ENCODE peak calls at places on chromosomes 12 and 14, in seven cellular contexts. Z, P, X, M, Y, V and L are unnamed samples.

GRCh38 chr14:67940894-67941455 is 121.4 kb downstream of the RAD51B start:
- DNase-seq in Z (no peak), P (no peak), X (peak; percentile 59), M (no peak), Y (no peak), V (no peak), L (no peak)

GRCh38 chr12:50842637-50843493 is at the start of gene TMPRSS12:
- DNase-seq in Z (no peak), P (no peak), X (no peak), M (no peak), Y (peak; percentile 56), V (no peak), L (no peak)

GRCh38 chr14:54253195-54253947 is 143.4 kb upstream of the CDKN3 start:
- DNase-seq in Z (no peak), P (no peak), X (peak; percentile 17), M (no peak), Y (no peak), V (no peak), L (peak; percentile 81)

GRCh38 chr14:76117789-76118188 is 33.9 kb upstream of the GPATCH2L start:
- DNase-seq in Z (no peak), P (no peak), X (no peak), M (no peak), Y (no peak), V (no peak), L (no peak)

GRCh38 chr12:26062006-26062405 is 62.8 kb downstream of the BHLHE41 start:
- DNase-seq in Z (no peak), P (no peak), X (no peak), M (no peak), Y (no peak), V (no peak), L (no peak)

GRCh38 chr14:31414190-31414833 is 6.0 kb downstream of the HEATR5A start:
- DNase-seq in Z (no peak), P (no peak), X (no peak), M (no peak), Y (no peak), V (no peak), L (no peak)

GRCh38 chr12:67449591-67450052 is 180.5 kb downstream of the CAND1 start:
- DNase-seq in Z (no peak), P (no peak), X (no peak), M (no peak), Y (no peak), V (peak; percentile 23), L (no peak)

GRCh38 chr12:93569656-93570551 is 2.6 kb upstream of the SOCS2 start:
- DNase-seq in Z (peak; percentile 88), P (peak; percentile 55), X (no peak), M (peak; percentile 61), Y (peak; percentile 91), V (peak; percentile 79), L (no peak)

GRCh38 chr14:75077794-75078193 is 8.4 kb downstream of the ZC2HC1C start:
- DNase-seq in Z (no peak), P (no peak), X (no peak), M (no peak), Y (no peak), V (no peak), L (no peak)

GRCh38 chr14:68986926-68987652 is 8.0 kb upstream of the ACTN1 start:
- DNase-seq in Z (peak; percentile 42), P (no peak), X (no peak), M (no peak), Y (no peak), V (no peak), L (no peak)

GRCh38 chr12:49032679-49033447 is 14.3 kb upstream of the PRKAG1 start:
- DNase-seq in Z (no peak), P (no peak), X (no peak), M (no peak), Y (no peak), V (no peak), L (no peak)

GRCh38 chr14:69093551-69094421 is 59.1 kb downstream of the DCAF5 start:
- DNase-seq in Z (no peak), P (no peak), X (no peak), M (no peak), Y (no peak), V (no peak), L (no peak)

GRCh38 chr12:75444444-75445136 is 36.0 kb upstream of the GLIPR1 start:
- DNase-seq in Z (no peak), P (no peak), X (no peak), M (no peak), Y (no peak), V (no peak), L (no peak)

GRCh38 chr14:90439874-90440442 is 43.1 kb downstream of the CALM1 start:
- DNase-seq in Z (no peak), P (no peak), X (no peak), M (no peak), Y (no peak), V (no peak), L (no peak)

GRCh38 chr12:68591716-68592437 is 18.8 kb upstream of the RAP1B start:
- DNase-seq in Z (no peak), P (no peak), X (no peak), M (peak; percentile 39), Y (no peak), V (peak; percentile 61), L (no peak)

GRCh38 chr14:90460136-90460535 is 63.3 kb downstream of the CALM1 start:
- DNase-seq in Z (no peak), P (no peak), X (no peak), M (no peak), Y (no peak), V (no peak), L (no peak)

GRCh38 chr14:103731481-103731880 is 15.9 kb downstream of the ZFYVE21 start:
- DNase-seq in Z (no peak), P (no peak), X (no peak), M (no peak), Y (no peak), V (no peak), L (no peak)

GRCh38 chr14:20477211-20477876 is 8.1 kb downstream of the PNP start:
- DNase-seq in Z (no peak), P (peak; percentile 11), X (no peak), M (peak; percentile 20), Y (no peak), V (peak; percentile 42), L (no peak)

GRCh38 chr14:61733972-61734371 is 28.2 kb upstream of the SNAPC1 start:
- DNase-seq in Z (no peak), P (no peak), X (no peak), M (no peak), Y (no peak), V (no peak), L (no peak)

GRCh38 chr12:92601680-92602079 is 101.1 kb upstream of the PLEKHG7 start:
- DNase-seq in Z (no peak), P (no peak), X (no peak), M (no peak), Y (no peak), V (no peak), L (no peak)

GRCh38 chr14:51566831-51567582 is 84.7 kb upstream of the FRMD6 start:
- DNase-seq in Z (no peak), P (no peak), X (no peak), M (no peak), Y (no peak), V (no peak), L (no peak)

GRCh38 chr14:21103165-21103709 is 2.4 kb downstream of the TMEM253 start:
- DNase-seq in Z (no peak), P (no peak), X (no peak), M (no peak), Y (no peak), V (no peak), L (no peak)

GRCh38 chr14:105083926-105084685 is 18.9 kb upstream of the GPR132 start:
- DNase-seq in Z (no peak), P (no peak), X (no peak), M (no peak), Y (peak; percentile 29), V (no peak), L (no peak)

GRCh38 chr12:3777206-3777809 is 24.4 kb upstream of the CRACR2A start:
- DNase-seq in Z (no peak), P (no peak), X (no peak), M (peak; percentile 6), Y (no peak), V (peak; percentile 22), L (no peak)

GRCh38 chr12:13100882-13101769 is 2.3 kb downstream of the GSG1 start:
- DNase-seq in Z (peak; percentile 91), P (peak; percentile 91), X (no peak), M (peak; percentile 93), Y (peak; percentile 91), V (peak; percentile 86), L (no peak)

GRCh38 chr12:121990692-121991603 is 30.7 kb upstream of the BCL7A start:
- DNase-seq in Z (no peak), P (no peak), X (no peak), M (no peak), Y (no peak), V (peak; percentile 50), L (no peak)

GRCh38 chr14:68955164-68955921 is 23.8 kb downstream of the ACTN1 start:
- DNase-seq in Z (no peak), P (no peak), X (no peak), M (no peak), Y (no peak), V (no peak), L (no peak)

GRCh38 chr12:79174656-79175055 is 310.1 kb downstream of the SYT1 start:
- DNase-seq in Z (no peak), P (no peak), X (no peak), M (no peak), Y (no peak), V (no peak), L (no peak)

GRCh38 chr12:90207799-90208198 is 499.2 kb upstream of the ATP2B1 start:
- DNase-seq in Z (no peak), P (no peak), X (no peak), M (no peak), Y (no peak), V (no peak), L (no peak)

GRCh38 chr12:71162832-71163711 is 5.3 kb upstream of the TSPAN8 start:
- DNase-seq in Z (no peak), P (no peak), X (no peak), M (no peak), Y (no peak), V (no peak), L (no peak)

GRCh38 chr12:50039151-50039835 is 14.0 kb upstream of the RACGAP1 start:
- DNase-seq in Z (peak; percentile 95), P (peak; percentile 57), X (no peak), M (peak; percentile 78), Y (peak; percentile 82), V (peak; percentile 78), L (peak; percentile 73)

GRCh38 chr12:19131020-19131431 is 1.5 kb downstream of the PLEKHA5 start:
- DNase-seq in Z (no peak), P (no peak), X (no peak), M (no peak), Y (no peak), V (no peak), L (no peak)

GRCh38 chr12:29751676-29752075 is 32.1 kb downstream of the TMTC1 start:
- DNase-seq in Z (no peak), P (no peak), X (no peak), M (no peak), Y (no peak), V (no peak), L (no peak)

GRCh38 chr14:33052899-33053400 is 114.3 kb downstream of the NPAS3 start:
- DNase-seq in Z (no peak), P (no peak), X (no peak), M (no peak), Y (no peak), V (no peak), L (no peak)

GRCh38 chr12:2124466-2125023 is 71.8 kb downstream of the CACNA1C start:
- DNase-seq in Z (no peak), P (no peak), X (no peak), M (no peak), Y (no peak), V (no peak), L (no peak)

GRCh38 chr12:13348464-13348863 is 151.9 kb downstream of the EMP1 start:
- DNase-seq in Z (no peak), P (no peak), X (no peak), M (no peak), Y (no peak), V (no peak), L (no peak)

GRCh38 chr12:52188658-52189057 is 3.2 kb downstream of the KRT80 start:
- DNase-seq in Z (no peak), P (no peak), X (no peak), M (no peak), Y (no peak), V (no peak), L (no peak)

GRCh38 chr12:51150777-51151176 is 22.2 kb downstream of the TFCP2 start:
- DNase-seq in Z (no peak), P (no peak), X (no peak), M (no peak), Y (no peak), V (no peak), L (no peak)